ENCODE peak calls at places on chromosomes 4 and X, in five cellular contexts. W is sigmoid colon; T is CD8-positive, alpha-beta T cell; J is left ventricle myocardium inferior; I is fibroblast of lung. D is an unnamed sample.
A peak's percentile ranks its signal among the peaks of the same experiment; 100 is the strongest.

GRCh38 chrX:129771266-129771995 is 8.3 kb upstream of the SASH3 start:
- DNase-seq in I (no peak), W (no peak), J (no peak), T (no peak), D (no peak)

GRCh38 chr4:1323635-1324442 is 23.2 kb upstream of the UVSSA start:
- DNase-seq in I (peak; percentile 99), J (no peak), W (no peak), T (no peak), D (no peak)

GRCh38 chr4:139454111-139454600 is at the start of gene RAB33B:
- DNase-seq in J (no peak), W (no peak), I (peak; percentile 89), T (no peak), D (no peak)

GRCh38 chr4:45638641-45639040 is 485.2 kb downstream of the GABRG1 start:
- DNase-seq in I (no peak), J (no peak), W (no peak), T (no peak), D (no peak)

GRCh38 chrX:140928739-140929138 is 73.7 kb upstream of the SPANXB1 start:
- DNase-seq in I (no peak), T (no peak), J (no peak), W (no peak), D (no peak)

GRCh38 chrX:25544641-25545040 is 528.9 kb upstream of the ARX start:
- DNase-seq in J (no peak), W (no peak), T (no peak), I (peak; percentile 22), D (no peak)

GRCh38 chrX:39613997-39614679 is 483.6 kb downstream of the BCOR start:
- DNase-seq in I (no peak), J (no peak), T (no peak), W (no peak), D (peak; percentile 86)

GRCh38 chrX:63561425-63561824 is 210.3 kb upstream of the SPIN4 start:
- DNase-seq in I (peak; percentile 4), T (no peak), J (no peak), W (no peak), D (no peak)

GRCh38 chr4:37737456-37737855 is 51.3 kb upstream of the RELL1 start:
- DNase-seq in W (no peak), I (peak; percentile 80), J (no peak), T (no peak), D (no peak)

GRCh38 chr4:4704267-4704666 is 155.2 kb upstream of the MSX1 start:
- DNase-seq in W (no peak), J (no peak), I (no peak), T (no peak), D (no peak)

GRCh38 chr4:67935888-67936287 is 27.4 kb downstream of the TMPRSS11A start:
- DNase-seq in I (no peak), J (no peak), T (no peak), W (no peak), D (no peak)

GRCh38 chrX:153662266-153662665 is 11.3 kb downstream of the PNCK start:
- DNase-seq in T (peak; percentile 31), W (peak; percentile 71), I (no peak), J (peak; percentile 43), D (peak; percentile 57)

GRCh38 chr4:78362310-78362709 is 189.3 kb upstream of the ANXA3 start:
- DNase-seq in J (no peak), W (no peak), T (no peak), I (no peak), D (no peak)

GRCh38 chr4:76011700-76012387 is 4.5 kb upstream of the CXCL9 start:
- DNase-seq in I (peak; percentile 63), T (no peak), J (no peak), W (no peak), D (peak; percentile 63)

GRCh38 chr4:83075696-83076095 is 38.8 kb downstream of the PLAC8 start:
- DNase-seq in J (no peak), W (no peak), I (peak; percentile 82), T (no peak), D (no peak)

GRCh38 chr4:100591156-100591876 is 73.5 kb upstream of the EMCN start:
- DNase-seq in I (no peak), T (no peak), W (peak; percentile 72), J (peak; percentile 51), D (no peak)

GRCh38 chrX:63281465-63281864 is 69.7 kb downstream of the SPIN4 start:
- DNase-seq in J (no peak), I (no peak), T (no peak), W (no peak), D (no peak)

GRCh38 chrX:150182176-150182575 is 180.9 kb upstream of the MAMLD1 start:
- DNase-seq in J (no peak), W (no peak), I (no peak), T (no peak), D (no peak)

GRCh38 chr4:176359590-176359989 is 39.8 kb downstream of the SPCS3 start:
- DNase-seq in W (no peak), I (peak; percentile 68), T (no peak), J (no peak), D (no peak)

GRCh38 chr4:155759372-155760252 is 791 bp downstream of the GUCY1B1 start:
- DNase-seq in W (peak; percentile 89), T (no peak), J (peak; percentile 86), I (peak; percentile 23), D (peak; percentile 75)

GRCh38 chrX:110316351-110317078 is 1.4 kb downstream of the AMMECR1 start:
- DNase-seq in W (no peak), J (no peak), T (no peak), I (no peak), D (no peak)

GRCh38 chr4:117227925-117228324 is 142.5 kb upstream of the TRAM1L1 start:
- DNase-seq in J (no peak), T (no peak), W (no peak), I (no peak), D (no peak)
- H3K4me3 ChIP-seq in J (no peak overlapping the region), T (no peak overlapping the region), W (no peak overlapping the region), I (no peak overlapping the region), D (no peak overlapping the region)

DNA sequence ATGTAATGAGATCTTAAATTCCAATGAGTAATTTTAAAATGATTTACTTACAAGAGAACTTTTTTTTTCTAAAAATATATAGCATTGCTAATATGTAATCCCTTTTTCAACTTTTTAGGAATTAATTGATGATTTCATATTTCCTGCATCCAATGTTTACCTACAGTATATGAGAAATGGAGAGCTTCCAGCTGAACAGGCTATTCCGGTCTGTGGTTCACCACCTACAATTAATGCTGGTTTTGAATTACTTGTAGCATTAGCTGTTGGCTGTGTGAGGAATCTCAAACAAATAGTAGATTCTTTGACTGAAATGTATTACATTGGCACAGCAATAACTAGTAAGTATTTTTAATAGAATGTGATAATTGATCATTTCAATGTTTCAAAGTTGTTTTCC is 113.2 kb downstream of the USP9X start:
- DNase-seq in T (no peak), J (no peak), I (no peak), W (no peak), D (no peak)
- H3K36me3 ChIP-seq in T (peaks cover 15% of the 10 kb centered on the region), J (peaks cover 58% of the 10 kb centered on the region), I (no peaks in the 10 kb centered on the region), W (no peaks in the 10 kb centered on the region), D (peaks cover 50% of the 10 kb centered on the region)

GRCh38 chr4:54281060-54281781 is 52.1 kb downstream of the PDGFRA start:
- DNase-seq in J (peak; percentile 81), W (peak; percentile 92), T (no peak), I (peak; percentile 98), D (no peak)

GRCh38 chr4:54274786-54275503 is 45.9 kb downstream of the PDGFRA start:
- DNase-seq in I (no peak), W (no peak), T (no peak), J (no peak), D (no peak)

GRCh38 chr4:54277691-54278090 is 48.6 kb downstream of the PDGFRA start:
- DNase-seq in T (no peak), W (no peak), I (peak; percentile 91), J (no peak), D (no peak)

GRCh38 chr4:54274264-54274663 is 45.2 kb downstream of the PDGFRA start:
- DNase-seq in W (no peak), T (no peak), J (no peak), I (no peak), D (no peak)

DNA sequence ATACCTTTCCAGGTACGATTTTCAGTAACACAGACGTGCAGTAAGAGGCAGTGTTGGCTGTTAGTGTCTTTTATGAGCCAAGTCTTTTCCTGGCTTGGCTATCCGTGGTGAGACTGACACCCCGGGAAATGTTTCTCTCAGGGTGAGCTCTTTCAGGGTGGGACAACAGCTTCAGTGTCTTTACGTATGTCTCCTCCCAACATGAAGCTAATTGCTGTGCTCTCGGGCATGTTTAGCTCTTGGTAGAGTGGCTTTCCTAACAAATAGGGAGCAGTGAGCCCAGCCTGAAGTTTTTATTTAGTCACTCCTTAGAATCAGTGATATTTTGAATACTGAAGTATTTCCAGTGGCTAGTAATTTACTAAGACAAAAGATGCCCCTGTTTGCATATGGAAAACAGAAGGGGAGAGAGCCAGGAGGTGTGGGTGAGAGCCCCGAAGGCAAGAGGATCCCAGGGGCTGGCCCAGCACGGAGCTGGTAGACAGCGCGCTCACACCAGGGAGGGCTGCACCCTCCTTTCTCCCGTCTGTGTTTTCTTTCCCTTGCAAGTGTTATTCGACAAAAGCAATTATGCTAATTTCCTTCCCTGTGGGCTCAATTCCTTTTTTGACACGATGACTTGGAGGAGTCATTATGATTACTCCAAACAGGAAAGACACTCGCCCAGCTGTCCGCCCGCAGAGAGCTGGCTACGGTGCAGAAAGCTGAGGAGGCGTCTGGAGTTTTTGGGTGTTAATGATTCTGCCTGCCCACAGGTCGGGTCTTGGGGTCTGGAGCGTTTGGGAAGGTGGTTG is 47.7 kb downstream of the PDGFRA start:
- DNase-seq in W (no peak), T (no peak), I (peak; percentile 75), J (no peak), D (peak; percentile 52)
- H3K4me3 ChIP-seq in W (no peak overlapping the region), T (no peak overlapping the region), I (no peak overlapping the region), J (peak overlapping the region; percentile 2), D (peak overlapping the region; percentile 2)

DNA sequence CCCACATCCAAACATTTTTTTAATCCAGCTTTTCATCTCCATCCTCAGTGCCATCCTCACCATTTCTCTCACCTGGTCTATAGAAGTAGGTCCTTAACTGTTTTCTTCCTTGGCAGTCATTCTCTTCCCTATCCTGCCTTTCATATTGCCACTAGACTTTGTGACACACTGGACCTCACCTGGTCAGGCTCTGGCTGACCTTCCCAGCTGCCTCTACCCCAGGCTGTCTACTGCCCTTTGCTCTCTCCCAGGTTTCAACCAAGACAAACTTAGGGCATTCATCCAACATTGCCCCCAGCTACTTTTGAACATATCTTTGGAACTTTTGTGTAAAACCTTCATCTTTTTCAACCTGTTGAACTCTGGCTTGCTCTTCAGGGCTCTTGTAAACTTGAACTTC is 39.8 kb downstream of the TRAPPC11 start:
- DNase-seq in T (no peak), I (no peak), W (no peak), J (no peak), D (no peak)
- H3K36me3 ChIP-seq in T (peaks cover 46% of the 10 kb centered on the region), I (peaks cover 3% of the 10 kb centered on the region), W (peaks cover 55% of the 10 kb centered on the region), J (peaks cover 98% of the 10 kb centered on the region), D (peaks cover 22% of the 10 kb centered on the region)

D was measured in H7.